ENCODE peak calls at places on chromosome 1, in eight cellular contexts. One of them, this sample, is unnamed.

GRCh38 chr1:46184920-46185658 is 8.8 kb upstream of the P3R3URF start:
- DNase-seq in CD8-positive, alpha-beta T cell: no peak
- DNase-seq in NCI-H1092: no peak
- DNase-seq in omental fat pad: no peak
- DNase-seq in B cell: no peak
- DNase-seq in stimulated activated CD4-positive, alpha-beta T cell treated with anti-CD3 and anti-CD28 coated beads, TNF-alpha, amount 100 ng/mL, for 1 hour: no peak
- DNase-seq in globus pallidus: no peak
- DNase-seq in H54: no peak
- DNase-seq in this sample: no peak

GRCh38 chr1:226886142-226886901 is 15.9 kb downstream of the PSEN2 start:
- DNase-seq in CD8-positive, alpha-beta T cell: no peak
- DNase-seq in NCI-H1092: no peak
- DNase-seq in omental fat pad: no peak
- DNase-seq in B cell: no peak
- DNase-seq in stimulated activated CD4-positive, alpha-beta T cell treated with anti-CD3 and anti-CD28 coated beads, TNF-alpha, amount 100 ng/mL, for 1 hour: no peak
- DNase-seq in globus pallidus: no peak
- DNase-seq in H54: no peak
- DNase-seq in this sample: no peak

GRCh38 chr1:53060580-53060979 is 1.4 kb upstream of the PODN start:
- DNase-seq in CD8-positive, alpha-beta T cell: no peak
- DNase-seq in NCI-H1092: no peak
- DNase-seq in omental fat pad: no peak
- DNase-seq in B cell: no peak
- DNase-seq in stimulated activated CD4-positive, alpha-beta T cell treated with anti-CD3 and anti-CD28 coated beads, TNF-alpha, amount 100 ng/mL, for 1 hour: no peak
- DNase-seq in globus pallidus: no peak
- DNase-seq in H54: no peak
- DNase-seq in this sample: peak

GRCh38 chr1:230568676-230569075 is 73.6 kb upstream of the COG2 start:
- DNase-seq in CD8-positive, alpha-beta T cell: no peak
- DNase-seq in NCI-H1092: no peak
- DNase-seq in omental fat pad: no peak
- DNase-seq in B cell: no peak
- DNase-seq in stimulated activated CD4-positive, alpha-beta T cell treated with anti-CD3 and anti-CD28 coated beads, TNF-alpha, amount 100 ng/mL, for 1 hour: no peak
- DNase-seq in globus pallidus: no peak
- DNase-seq in H54: no peak
- DNase-seq in this sample: no peak

GRCh38 chr1:1084372-1085170 is 10.5 kb upstream of the RNF223 start:
- DNase-seq in CD8-positive, alpha-beta T cell: no peak
- DNase-seq in NCI-H1092: no peak
- DNase-seq in omental fat pad: no peak
- DNase-seq in B cell: peak
- DNase-seq in stimulated activated CD4-positive, alpha-beta T cell treated with anti-CD3 and anti-CD28 coated beads, TNF-alpha, amount 100 ng/mL, for 1 hour: no peak
- DNase-seq in globus pallidus: no peak
- DNase-seq in H54: no peak
- DNase-seq in this sample: no peak

GRCh38 chr1:41439234-41439633 is 45.2 kb downstream of the EDN2 start:
- DNase-seq in CD8-positive, alpha-beta T cell: no peak
- DNase-seq in NCI-H1092: no peak
- DNase-seq in omental fat pad: no peak
- DNase-seq in B cell: no peak
- DNase-seq in stimulated activated CD4-positive, alpha-beta T cell treated with anti-CD3 and anti-CD28 coated beads, TNF-alpha, amount 100 ng/mL, for 1 hour: no peak
- DNase-seq in globus pallidus: no peak
- DNase-seq in H54: no peak
- DNase-seq in this sample: no peak

GRCh38 chr1:111249960-111250359 is 22.4 kb downstream of the CHI3L2 start:
- DNase-seq in CD8-positive, alpha-beta T cell: no peak
- DNase-seq in NCI-H1092: no peak
- DNase-seq in omental fat pad: no peak
- DNase-seq in B cell: no peak
- DNase-seq in stimulated activated CD4-positive, alpha-beta T cell treated with anti-CD3 and anti-CD28 coated beads, TNF-alpha, amount 100 ng/mL, for 1 hour: no peak
- DNase-seq in globus pallidus: peak
- DNase-seq in H54: no peak
- DNase-seq in this sample: no peak

GRCh38 chr1:221667504-221667903 is 74.4 kb downstream of the DUSP10 start:
- DNase-seq in CD8-positive, alpha-beta T cell: no peak
- DNase-seq in NCI-H1092: no peak
- DNase-seq in omental fat pad: no peak
- DNase-seq in B cell: no peak
- DNase-seq in stimulated activated CD4-positive, alpha-beta T cell treated with anti-CD3 and anti-CD28 coated beads, TNF-alpha, amount 100 ng/mL, for 1 hour: no peak
- DNase-seq in globus pallidus: no peak
- DNase-seq in H54: no peak
- DNase-seq in this sample: peak

GRCh38 chr1:108644984-108645383 is 15.9 kb downstream of the HENMT1 start:
- DNase-seq in CD8-positive, alpha-beta T cell: peak
- DNase-seq in NCI-H1092: no peak
- DNase-seq in omental fat pad: no peak
- DNase-seq in B cell: no peak
- DNase-seq in stimulated activated CD4-positive, alpha-beta T cell treated with anti-CD3 and anti-CD28 coated beads, TNF-alpha, amount 100 ng/mL, for 1 hour: peak
- DNase-seq in globus pallidus: no peak
- DNase-seq in H54: no peak
- DNase-seq in this sample: no peak

GRCh38 chr1:96157101-96157500 is 564.5 kb upstream of the PTBP2 start:
- DNase-seq in CD8-positive, alpha-beta T cell: no peak
- DNase-seq in NCI-H1092: no peak
- DNase-seq in omental fat pad: no peak
- DNase-seq in B cell: no peak
- DNase-seq in stimulated activated CD4-positive, alpha-beta T cell treated with anti-CD3 and anti-CD28 coated beads, TNF-alpha, amount 100 ng/mL, for 1 hour: no peak
- DNase-seq in globus pallidus: no peak
- DNase-seq in H54: no peak
- DNase-seq in this sample: no peak

GRCh38 chr1:86741947-86742572 is 37.7 kb downstream of the SH3GLB1 start:
- DNase-seq in CD8-positive, alpha-beta T cell: no peak
- DNase-seq in NCI-H1092: no peak
- DNase-seq in omental fat pad: no peak
- DNase-seq in B cell: no peak
- DNase-seq in stimulated activated CD4-positive, alpha-beta T cell treated with anti-CD3 and anti-CD28 coated beads, TNF-alpha, amount 100 ng/mL, for 1 hour: no peak
- DNase-seq in globus pallidus: peak
- DNase-seq in H54: no peak
- DNase-seq in this sample: peak

GRCh38 chr1:15106608-15107007 is 46.9 kb upstream of the TMEM51 start:
- DNase-seq in CD8-positive, alpha-beta T cell: no peak
- DNase-seq in NCI-H1092: no peak
- DNase-seq in omental fat pad: no peak
- DNase-seq in B cell: no peak
- DNase-seq in stimulated activated CD4-positive, alpha-beta T cell treated with anti-CD3 and anti-CD28 coated beads, TNF-alpha, amount 100 ng/mL, for 1 hour: no peak
- DNase-seq in globus pallidus: no peak
- DNase-seq in H54: no peak
- DNase-seq in this sample: no peak

GRCh38 chr1:1123581-1124507 is 8.0 kb upstream of the C1orf159 start:
- DNase-seq in CD8-positive, alpha-beta T cell: no peak
- DNase-seq in NCI-H1092: no peak
- DNase-seq in omental fat pad: no peak
- DNase-seq in B cell: no peak
- DNase-seq in stimulated activated CD4-positive, alpha-beta T cell treated with anti-CD3 and anti-CD28 coated beads, TNF-alpha, amount 100 ng/mL, for 1 hour: no peak
- DNase-seq in globus pallidus: no peak
- DNase-seq in H54: no peak
- DNase-seq in this sample: peak

GRCh38 chr1:156591432-156592157 is at the start of gene NAXE:
- DNase-seq in CD8-positive, alpha-beta T cell: peak
- DNase-seq in NCI-H1092: peak
- DNase-seq in omental fat pad: no peak
- DNase-seq in B cell: peak
- DNase-seq in stimulated activated CD4-positive, alpha-beta T cell treated with anti-CD3 and anti-CD28 coated beads, TNF-alpha, amount 100 ng/mL, for 1 hour: no peak
- DNase-seq in globus pallidus: peak
- DNase-seq in H54: peak
- DNase-seq in this sample: peak

GRCh38 chr1:165168466-165168865 is 188.0 kb downstream of the LMX1A start:
- DNase-seq in CD8-positive, alpha-beta T cell: no peak
- DNase-seq in NCI-H1092: no peak
- DNase-seq in omental fat pad: no peak
- DNase-seq in B cell: no peak
- DNase-seq in stimulated activated CD4-positive, alpha-beta T cell treated with anti-CD3 and anti-CD28 coated beads, TNF-alpha, amount 100 ng/mL, for 1 hour: no peak
- DNase-seq in globus pallidus: no peak
- DNase-seq in H54: no peak
- DNase-seq in this sample: no peak

GRCh38 chr1:2977886-2978611 is 43.2 kb upstream of the ACTRT2 start:
- DNase-seq in CD8-positive, alpha-beta T cell: no peak
- DNase-seq in NCI-H1092: no peak
- DNase-seq in omental fat pad: no peak
- DNase-seq in B cell: no peak
- DNase-seq in stimulated activated CD4-positive, alpha-beta T cell treated with anti-CD3 and anti-CD28 coated beads, TNF-alpha, amount 100 ng/mL, for 1 hour: no peak
- DNase-seq in globus pallidus: no peak
- DNase-seq in H54: no peak
- DNase-seq in this sample: no peak

GRCh38 chr1:9852410-9853301 is 28.9 kb upstream of the CLSTN1 start:
- DNase-seq in CD8-positive, alpha-beta T cell: no peak
- DNase-seq in NCI-H1092: no peak
- DNase-seq in omental fat pad: no peak
- DNase-seq in B cell: no peak
- DNase-seq in stimulated activated CD4-positive, alpha-beta T cell treated with anti-CD3 and anti-CD28 coated beads, TNF-alpha, amount 100 ng/mL, for 1 hour: no peak
- DNase-seq in globus pallidus: peak
- DNase-seq in H54: no peak
- DNase-seq in this sample: peak

GRCh38 chr1:210940081-210940617 is 193.8 kb downstream of the KCNH1 start:
- DNase-seq in CD8-positive, alpha-beta T cell: no peak
- DNase-seq in NCI-H1092: no peak
- DNase-seq in omental fat pad: no peak
- DNase-seq in B cell: no peak
- DNase-seq in stimulated activated CD4-positive, alpha-beta T cell treated with anti-CD3 and anti-CD28 coated beads, TNF-alpha, amount 100 ng/mL, for 1 hour: no peak
- DNase-seq in globus pallidus: no peak
- DNase-seq in H54: no peak
- DNase-seq in this sample: no peak

GRCh38 chr1:154236855-154237254 is 16.1 kb downstream of the UBAP2L start:
- DNase-seq in CD8-positive, alpha-beta T cell: no peak
- DNase-seq in NCI-H1092: no peak
- DNase-seq in omental fat pad: no peak
- DNase-seq in B cell: no peak
- DNase-seq in stimulated activated CD4-positive, alpha-beta T cell treated with anti-CD3 and anti-CD28 coated beads, TNF-alpha, amount 100 ng/mL, for 1 hour: no peak
- DNase-seq in globus pallidus: no peak
- DNase-seq in H54: no peak
- DNase-seq in this sample: no peak

GRCh38 chr1:227890451-227891222 is 57.1 kb downstream of the WNT9A start:
- DNase-seq in CD8-positive, alpha-beta T cell: no peak
- DNase-seq in NCI-H1092: no peak
- DNase-seq in omental fat pad: peak
- DNase-seq in B cell: peak
- DNase-seq in stimulated activated CD4-positive, alpha-beta T cell treated with anti-CD3 and anti-CD28 coated beads, TNF-alpha, amount 100 ng/mL, for 1 hour: no peak
- DNase-seq in globus pallidus: no peak
- DNase-seq in H54: no peak
- DNase-seq in this sample: no peak